ENCODE peak calls at places on chromosomes 5 and 9, in nine cellular contexts. One of them, this sample, is unnamed.

GRCh38 chr9:35470894-35471293 is 19.0 kb upstream of the RUSC2 start:
- DNase-seq in heart left ventricle: no peak
- DNase-seq in CD8-positive, alpha-beta memory T cell: no peak
- DNase-seq in A549: peak
- DNase-seq in effector memory CD4-positive, alpha-beta T cell: no peak
- DNase-seq in neuronal stem cell: no peak
- DNase-seq in epithelial cell of prostate: peak
- DNase-seq in lower lobe of right lung: no peak
- DNase-seq in astrocyte: peak
- DNase-seq in this sample: no peak

GRCh38 chr9:72132052-72132451 is 17.2 kb upstream of the GDA start:
- DNase-seq in heart left ventricle: no peak
- DNase-seq in CD8-positive, alpha-beta memory T cell: no peak
- DNase-seq in A549: no peak
- DNase-seq in effector memory CD4-positive, alpha-beta T cell: no peak
- DNase-seq in neuronal stem cell: no peak
- DNase-seq in epithelial cell of prostate: no peak
- DNase-seq in lower lobe of right lung: no peak
- DNase-seq in astrocyte: no peak
- DNase-seq in this sample: no peak

GRCh38 chr5:139822553-139823425 is 27.2 kb downstream of the PSD2 start:
- DNase-seq in heart left ventricle: no peak
- DNase-seq in CD8-positive, alpha-beta memory T cell: no peak
- DNase-seq in A549: no peak
- DNase-seq in effector memory CD4-positive, alpha-beta T cell: no peak
- DNase-seq in neuronal stem cell: no peak
- DNase-seq in epithelial cell of prostate: no peak
- DNase-seq in lower lobe of right lung: no peak
- DNase-seq in astrocyte: no peak
- DNase-seq in this sample: no peak

GRCh38 chr9:109948453-109948852 is 168.5 kb downstream of the PALM2AKAP2 start:
- DNase-seq in heart left ventricle: no peak
- DNase-seq in CD8-positive, alpha-beta memory T cell: no peak
- DNase-seq in A549: no peak
- DNase-seq in effector memory CD4-positive, alpha-beta T cell: no peak
- DNase-seq in neuronal stem cell: no peak
- DNase-seq in epithelial cell of prostate: no peak
- DNase-seq in lower lobe of right lung: no peak
- DNase-seq in astrocyte: no peak
- DNase-seq in this sample: no peak

GRCh38 chr9:99365233-99365980 is 143.3 kb downstream of the SEC61B start:
- DNase-seq in heart left ventricle: no peak
- DNase-seq in CD8-positive, alpha-beta memory T cell: no peak
- DNase-seq in A549: no peak
- DNase-seq in effector memory CD4-positive, alpha-beta T cell: no peak
- DNase-seq in neuronal stem cell: no peak
- DNase-seq in epithelial cell of prostate: no peak
- DNase-seq in lower lobe of right lung: no peak
- DNase-seq in astrocyte: peak
- DNase-seq in this sample: no peak

GRCh38 chr5:17258429-17258828 is 41.0 kb downstream of the BASP1 start:
- DNase-seq in heart left ventricle: no peak
- DNase-seq in CD8-positive, alpha-beta memory T cell: no peak
- DNase-seq in A549: no peak
- DNase-seq in effector memory CD4-positive, alpha-beta T cell: no peak
- DNase-seq in neuronal stem cell: no peak
- DNase-seq in epithelial cell of prostate: no peak
- DNase-seq in lower lobe of right lung: no peak
- DNase-seq in astrocyte: peak
- DNase-seq in this sample: no peak

GRCh38 chr5:55533806-55534435 is 843 bp downstream of the PLPP1 start:
- DNase-seq in heart left ventricle: no peak
- DNase-seq in CD8-positive, alpha-beta memory T cell: no peak
- DNase-seq in A549: peak
- DNase-seq in effector memory CD4-positive, alpha-beta T cell: no peak
- DNase-seq in neuronal stem cell: peak
- DNase-seq in epithelial cell of prostate: no peak
- DNase-seq in lower lobe of right lung: no peak
- DNase-seq in astrocyte: peak
- DNase-seq in this sample: no peak

GRCh38 chr9:123843703-123844102 is 86.2 kb downstream of the DENND1A start:
- DNase-seq in heart left ventricle: no peak
- DNase-seq in CD8-positive, alpha-beta memory T cell: no peak
- DNase-seq in A549: no peak
- DNase-seq in effector memory CD4-positive, alpha-beta T cell: no peak
- DNase-seq in neuronal stem cell: no peak
- DNase-seq in epithelial cell of prostate: no peak
- DNase-seq in lower lobe of right lung: no peak
- DNase-seq in astrocyte: no peak
- DNase-seq in this sample: no peak

GRCh38 chr9:121281614-121282291 is 13.8 kb downstream of the GSN start:
- DNase-seq in heart left ventricle: peak
- DNase-seq in CD8-positive, alpha-beta memory T cell: no peak
- DNase-seq in A549: peak
- DNase-seq in effector memory CD4-positive, alpha-beta T cell: no peak
- DNase-seq in neuronal stem cell: no peak
- DNase-seq in epithelial cell of prostate: peak
- DNase-seq in lower lobe of right lung: peak
- DNase-seq in astrocyte: peak
- DNase-seq in this sample: no peak
- H3K27ac ChIP-seq in heart left ventricle: peak
- H3K27ac ChIP-seq in CD8-positive, alpha-beta memory T cell: no peak
- H3K27ac ChIP-seq in A549: peak
- H3K27ac ChIP-seq in effector memory CD4-positive, alpha-beta T cell: no peak
- H3K27ac ChIP-seq in neuronal stem cell: no peak
- H3K27ac ChIP-seq in epithelial cell of prostate: peak
- H3K27ac ChIP-seq in lower lobe of right lung: peak
- H3K27ac ChIP-seq in astrocyte: peak
- H3K27ac ChIP-seq in this sample: no peak

GRCh38 chr9:98017306-98017705 is 34.2 kb downstream of the ANP32B start:
- DNase-seq in heart left ventricle: no peak
- DNase-seq in CD8-positive, alpha-beta memory T cell: no peak
- DNase-seq in A549: no peak
- DNase-seq in effector memory CD4-positive, alpha-beta T cell: no peak
- DNase-seq in neuronal stem cell: no peak
- DNase-seq in epithelial cell of prostate: no peak
- DNase-seq in lower lobe of right lung: no peak
- DNase-seq in astrocyte: no peak
- DNase-seq in this sample: no peak
- H3K27ac ChIP-seq in heart left ventricle: peak
- H3K27ac ChIP-seq in CD8-positive, alpha-beta memory T cell: no peak
- H3K27ac ChIP-seq in A549: no peak
- H3K27ac ChIP-seq in effector memory CD4-positive, alpha-beta T cell: no peak
- H3K27ac ChIP-seq in neuronal stem cell: no peak
- H3K27ac ChIP-seq in epithelial cell of prostate: no peak
- H3K27ac ChIP-seq in lower lobe of right lung: no peak
- H3K27ac ChIP-seq in astrocyte: no peak
- H3K27ac ChIP-seq in this sample: no peak

DNA sequence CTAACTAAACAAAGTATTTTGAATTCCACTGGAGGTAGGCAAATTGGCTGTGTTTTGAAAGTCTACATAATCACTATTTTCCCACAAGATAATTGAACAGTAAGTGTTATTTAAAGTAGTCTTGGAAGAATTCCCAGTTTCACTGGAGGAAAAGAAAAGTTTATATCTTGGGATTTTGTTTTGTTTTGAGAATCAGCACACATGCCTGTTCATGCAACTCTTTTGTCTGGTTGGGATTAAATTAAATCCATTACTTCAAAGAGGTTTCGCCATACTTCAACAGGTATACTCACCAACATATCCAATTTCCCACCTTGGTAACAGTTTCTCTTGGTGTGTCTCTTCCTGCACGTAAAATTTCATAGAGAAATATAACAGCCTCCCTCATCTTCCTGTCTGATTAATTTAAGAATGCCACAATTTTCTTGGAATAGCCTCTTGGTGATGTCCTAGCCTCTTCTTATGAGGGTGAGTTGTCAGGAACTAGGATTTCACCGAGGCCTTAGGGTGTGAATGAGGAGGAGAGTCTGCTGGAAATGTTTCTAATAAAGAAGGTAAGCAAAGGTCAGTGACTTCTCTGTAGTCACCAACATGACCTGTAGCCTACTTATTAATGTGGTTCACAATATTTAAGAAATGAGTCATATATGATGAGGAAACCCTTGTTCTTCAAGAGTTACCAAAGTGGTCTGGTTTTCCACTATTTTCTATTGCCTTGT is 48.1 kb downstream of the ITGA2 start:
- DNase-seq in heart left ventricle: no peak
- DNase-seq in CD8-positive, alpha-beta memory T cell: no peak
- DNase-seq in A549: peak
- DNase-seq in effector memory CD4-positive, alpha-beta T cell: no peak
- DNase-seq in neuronal stem cell: no peak
- DNase-seq in epithelial cell of prostate: peak
- DNase-seq in lower lobe of right lung: no peak
- DNase-seq in astrocyte: peak
- DNase-seq in this sample: no peak
- H3K27ac ChIP-seq in heart left ventricle: no peak
- H3K27ac ChIP-seq in CD8-positive, alpha-beta memory T cell: no peak
- H3K27ac ChIP-seq in A549: peak
- H3K27ac ChIP-seq in effector memory CD4-positive, alpha-beta T cell: no peak
- H3K27ac ChIP-seq in neuronal stem cell: no peak
- H3K27ac ChIP-seq in epithelial cell of prostate: peak
- H3K27ac ChIP-seq in lower lobe of right lung: peak
- H3K27ac ChIP-seq in astrocyte: peak
- H3K27ac ChIP-seq in this sample: no peak

DNA sequence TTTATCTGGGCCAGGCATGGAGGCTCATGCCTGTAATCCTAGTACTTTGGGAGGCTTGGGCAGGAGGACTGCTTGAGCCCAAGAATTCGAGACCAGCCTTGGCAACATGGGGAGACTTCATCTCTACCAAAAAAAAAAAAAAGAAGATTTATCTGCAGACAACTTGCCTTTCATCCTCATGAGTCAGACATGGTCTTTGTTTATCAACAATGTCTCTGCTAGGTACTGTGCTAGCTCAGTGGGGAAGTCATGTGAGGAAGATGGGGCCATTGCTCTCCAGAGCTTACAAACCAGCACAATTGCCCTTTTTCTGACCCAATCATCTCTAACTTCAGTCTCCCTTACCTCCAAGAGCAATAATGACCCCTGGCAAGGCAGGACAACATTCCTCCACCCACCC is 1.6 kb downstream of the URM1 start:
- DNase-seq in heart left ventricle: no peak
- DNase-seq in CD8-positive, alpha-beta memory T cell: no peak
- DNase-seq in A549: no peak
- DNase-seq in effector memory CD4-positive, alpha-beta T cell: no peak
- DNase-seq in neuronal stem cell: no peak
- DNase-seq in epithelial cell of prostate: no peak
- DNase-seq in lower lobe of right lung: no peak
- DNase-seq in astrocyte: no peak
- DNase-seq in this sample: no peak
- H3K27ac ChIP-seq in heart left ventricle: no peak
- H3K27ac ChIP-seq in CD8-positive, alpha-beta memory T cell: peak
- H3K27ac ChIP-seq in A549: no peak
- H3K27ac ChIP-seq in effector memory CD4-positive, alpha-beta T cell: no peak
- H3K27ac ChIP-seq in neuronal stem cell: no peak
- H3K27ac ChIP-seq in epithelial cell of prostate: peak
- H3K27ac ChIP-seq in lower lobe of right lung: no peak
- H3K27ac ChIP-seq in astrocyte: peak
- H3K27ac ChIP-seq in this sample: no peak

GRCh38 chr5:994272-994607 is 14.4 kb upstream of the NKD2 start:
- DNase-seq in heart left ventricle: peak
- DNase-seq in CD8-positive, alpha-beta memory T cell: no peak
- DNase-seq in A549: no peak
- DNase-seq in effector memory CD4-positive, alpha-beta T cell: no peak
- DNase-seq in neuronal stem cell: no peak
- DNase-seq in epithelial cell of prostate: no peak
- DNase-seq in lower lobe of right lung: no peak
- DNase-seq in astrocyte: no peak
- DNase-seq in this sample: no peak

GRCh38 chr5:988316-988715 is 20.3 kb upstream of the NKD2 start:
- DNase-seq in heart left ventricle: no peak
- DNase-seq in CD8-positive, alpha-beta memory T cell: no peak
- DNase-seq in A549: no peak
- DNase-seq in effector memory CD4-positive, alpha-beta T cell: no peak
- DNase-seq in neuronal stem cell: no peak
- DNase-seq in epithelial cell of prostate: no peak
- DNase-seq in lower lobe of right lung: no peak
- DNase-seq in astrocyte: no peak
- DNase-seq in this sample: no peak

GRCh38 chr5:989961-990530 is 18.6 kb upstream of the NKD2 start:
- DNase-seq in heart left ventricle: peak
- DNase-seq in CD8-positive, alpha-beta memory T cell: no peak
- DNase-seq in A549: no peak
- DNase-seq in effector memory CD4-positive, alpha-beta T cell: no peak
- DNase-seq in neuronal stem cell: no peak
- DNase-seq in epithelial cell of prostate: no peak
- DNase-seq in lower lobe of right lung: peak
- DNase-seq in astrocyte: no peak
- DNase-seq in this sample: no peak

GRCh38 chr5:994821-995220 is 13.8 kb upstream of the NKD2 start:
- DNase-seq in heart left ventricle: peak
- DNase-seq in CD8-positive, alpha-beta memory T cell: no peak
- DNase-seq in A549: no peak
- DNase-seq in effector memory CD4-positive, alpha-beta T cell: no peak
- DNase-seq in neuronal stem cell: no peak
- DNase-seq in epithelial cell of prostate: no peak
- DNase-seq in lower lobe of right lung: no peak
- DNase-seq in astrocyte: no peak
- DNase-seq in this sample: no peak

GRCh38 chr5:991472-992267 is 16.9 kb upstream of the NKD2 start:
- DNase-seq in heart left ventricle: peak
- DNase-seq in CD8-positive, alpha-beta memory T cell: no peak
- DNase-seq in A549: no peak
- DNase-seq in effector memory CD4-positive, alpha-beta T cell: no peak
- DNase-seq in neuronal stem cell: no peak
- DNase-seq in epithelial cell of prostate: no peak
- DNase-seq in lower lobe of right lung: peak
- DNase-seq in astrocyte: no peak
- DNase-seq in this sample: no peak
- H3K27ac ChIP-seq in heart left ventricle: no peak
- H3K27ac ChIP-seq in CD8-positive, alpha-beta memory T cell: no peak
- H3K27ac ChIP-seq in A549: no peak
- H3K27ac ChIP-seq in effector memory CD4-positive, alpha-beta T cell: no peak
- H3K27ac ChIP-seq in neuronal stem cell: no peak
- H3K27ac ChIP-seq in epithelial cell of prostate: no peak
- H3K27ac ChIP-seq in lower lobe of right lung: peak
- H3K27ac ChIP-seq in astrocyte: no peak
- H3K27ac ChIP-seq in this sample: no peak

This sample was measured in CD4-positive, alpha-beta memory T cell.